ENCODE peak calls at places on chromosomes 7 and 10, in four cellular contexts. One of them, this sample, is unnamed.

GRCh38 chr7:137903382-137904169 is 56.8 kb upstream of the DGKI start:
- DNase-seq in progenitor cell of endocrine pancreas: peak
- DNase-seq in psoas muscle: peak
- DNase-seq in brain microvascular endothelial cell: peak
- DNase-seq in this sample: peak

GRCh38 chr7:16063241-16063640 is 358.1 kb downstream of the CRPPA start:
- DNase-seq in progenitor cell of endocrine pancreas: no peak
- DNase-seq in psoas muscle: no peak
- DNase-seq in brain microvascular endothelial cell: no peak
- DNase-seq in this sample: no peak

GRCh38 chr7:74302745-74303221 is 13.6 kb downstream of the CLIP2 start:
- DNase-seq in progenitor cell of endocrine pancreas: no peak
- DNase-seq in psoas muscle: no peak
- DNase-seq in brain microvascular endothelial cell: no peak
- DNase-seq in this sample: no peak

GRCh38 chr10:7210516-7210915 is 200.3 kb downstream of the SFMBT2 start:
- DNase-seq in progenitor cell of endocrine pancreas: no peak
- DNase-seq in psoas muscle: no peak
- DNase-seq in brain microvascular endothelial cell: no peak
- DNase-seq in this sample: no peak

GRCh38 chr7:82740246-82740848 is 296.8 kb upstream of the CACNA2D1 start:
- DNase-seq in progenitor cell of endocrine pancreas: peak
- DNase-seq in psoas muscle: no peak
- DNase-seq in brain microvascular endothelial cell: peak
- DNase-seq in this sample: peak

GRCh38 chr10:33412261-33413092 is 78.0 kb upstream of the NRP1 start:
- DNase-seq in progenitor cell of endocrine pancreas: no peak
- DNase-seq in psoas muscle: peak
- DNase-seq in brain microvascular endothelial cell: peak
- DNase-seq in this sample: no peak

GRCh38 chr7:48424731-48425130 is 253.5 kb downstream of the ABCA13 start:
- DNase-seq in progenitor cell of endocrine pancreas: no peak
- DNase-seq in psoas muscle: no peak
- DNase-seq in brain microvascular endothelial cell: peak
- DNase-seq in this sample: no peak

GRCh38 chr7:80611779-80612178 is 26.7 kb upstream of the CD36 start:
- DNase-seq in progenitor cell of endocrine pancreas: no peak
- DNase-seq in psoas muscle: peak
- DNase-seq in brain microvascular endothelial cell: peak
- DNase-seq in this sample: no peak

GRCh38 chr7:105837765-105838241 is 38.6 kb downstream of the ATXN7L1 start:
- DNase-seq in progenitor cell of endocrine pancreas: no peak
- DNase-seq in psoas muscle: no peak
- DNase-seq in brain microvascular endothelial cell: no peak
- DNase-seq in this sample: peak

GRCh38 chr10:68096913-68097509 is 12.3 kb upstream of the MYPN start:
- DNase-seq in progenitor cell of endocrine pancreas: no peak
- DNase-seq in psoas muscle: peak
- DNase-seq in brain microvascular endothelial cell: peak
- DNase-seq in this sample: no peak

GRCh38 chr10:74947781-74948401 is 121.5 kb downstream of the KAT6B start:
- DNase-seq in progenitor cell of endocrine pancreas: no peak
- DNase-seq in psoas muscle: no peak
- DNase-seq in brain microvascular endothelial cell: no peak
- DNase-seq in this sample: no peak

GRCh38 chr7:99997545-99998137 is 17.8 kb upstream of the ZKSCAN1 start:
- DNase-seq in progenitor cell of endocrine pancreas: no peak
- DNase-seq in psoas muscle: peak
- DNase-seq in brain microvascular endothelial cell: no peak
- DNase-seq in this sample: no peak

GRCh38 chr7:38335123-38335489 is 61.7 kb upstream of the TARP start:
- DNase-seq in progenitor cell of endocrine pancreas: no peak
- DNase-seq in psoas muscle: no peak
- DNase-seq in brain microvascular endothelial cell: no peak
- DNase-seq in this sample: no peak

GRCh38 chr7:147992698-147993097 is 597.9 kb upstream of the C7orf33 start:
- DNase-seq in progenitor cell of endocrine pancreas: no peak
- DNase-seq in psoas muscle: no peak
- DNase-seq in brain microvascular endothelial cell: no peak
- DNase-seq in this sample: no peak

GRCh38 chr10:488933-489215 is 200.6 kb downstream of the DIP2C start:
- DNase-seq in progenitor cell of endocrine pancreas: no peak
- DNase-seq in psoas muscle: no peak
- DNase-seq in brain microvascular endothelial cell: no peak
- DNase-seq in this sample: no peak

GRCh38 chr7:1769286-1770200 is 99.5 kb downstream of the ELFN1 start:
- DNase-seq in progenitor cell of endocrine pancreas: no peak
- DNase-seq in psoas muscle: no peak
- DNase-seq in brain microvascular endothelial cell: no peak
- DNase-seq in this sample: no peak

GRCh38 chr7:1225462-1226154 is 7.1 kb upstream of the UNCX start:
- DNase-seq in progenitor cell of endocrine pancreas: no peak
- DNase-seq in psoas muscle: no peak
- DNase-seq in brain microvascular endothelial cell: no peak
- DNase-seq in this sample: no peak

GRCh38 chr7:92135100-92135429 is 788 bp upstream of the CYP51A1 start:
- DNase-seq in progenitor cell of endocrine pancreas: no peak
- DNase-seq in psoas muscle: no peak
- DNase-seq in brain microvascular endothelial cell: peak
- DNase-seq in this sample: no peak
- TF ChIP-seq CTCF in progenitor cell of endocrine pancreas: no peak
- TF ChIP-seq CTCF in psoas muscle: no peak
- TF ChIP-seq CTCF in brain microvascular endothelial cell: no peak
- TF ChIP-seq CTCF in this sample: no peak

DNA sequence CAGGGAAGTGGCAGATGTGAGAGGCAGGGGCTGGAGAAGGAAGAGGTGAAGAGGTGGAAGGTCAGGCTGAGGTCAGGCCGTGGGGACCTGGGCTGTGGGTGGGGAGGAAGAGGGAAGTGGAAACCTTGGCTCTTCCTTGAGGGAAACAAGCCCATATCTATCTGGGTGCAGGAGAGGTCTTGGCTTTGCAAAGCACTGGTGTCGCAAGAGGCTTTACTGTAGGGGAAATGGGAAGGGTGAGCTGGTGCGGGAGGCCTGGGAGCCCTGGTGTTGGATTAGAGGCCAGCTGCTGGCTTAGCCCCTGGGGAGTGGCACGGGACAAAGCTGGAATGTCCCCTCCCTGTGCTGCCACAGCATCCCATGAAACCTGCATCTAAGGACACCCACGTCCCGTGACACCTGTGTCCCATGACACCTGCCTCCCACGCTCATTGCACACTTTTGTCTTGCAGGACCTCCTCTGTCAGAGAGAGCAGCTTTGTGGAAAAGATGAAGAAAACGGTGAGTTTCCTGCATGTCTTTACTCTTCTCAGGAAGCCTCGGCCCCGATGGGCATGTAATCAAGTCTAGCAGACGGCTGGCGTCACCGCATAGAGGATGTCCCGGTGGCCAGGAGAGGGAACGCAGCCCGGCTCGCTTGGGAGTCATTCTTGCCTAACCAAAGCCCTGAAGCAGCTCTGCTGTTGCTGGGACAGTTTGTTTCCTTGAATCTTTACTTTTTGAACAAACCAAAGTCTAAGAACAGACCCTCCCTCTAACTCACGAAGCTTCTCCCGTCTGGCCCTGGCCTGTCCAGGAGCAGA is 22.2 kb downstream of the TMEM120A start:
- DNase-seq in progenitor cell of endocrine pancreas: no peak
- DNase-seq in psoas muscle: peak
- DNase-seq in brain microvascular endothelial cell: no peak
- DNase-seq in this sample: no peak
- TF ChIP-seq CTCF in progenitor cell of endocrine pancreas: peak
- TF ChIP-seq CTCF in psoas muscle: peak
- TF ChIP-seq CTCF in brain microvascular endothelial cell: peak
- TF ChIP-seq CTCF in this sample: peak

DNA sequence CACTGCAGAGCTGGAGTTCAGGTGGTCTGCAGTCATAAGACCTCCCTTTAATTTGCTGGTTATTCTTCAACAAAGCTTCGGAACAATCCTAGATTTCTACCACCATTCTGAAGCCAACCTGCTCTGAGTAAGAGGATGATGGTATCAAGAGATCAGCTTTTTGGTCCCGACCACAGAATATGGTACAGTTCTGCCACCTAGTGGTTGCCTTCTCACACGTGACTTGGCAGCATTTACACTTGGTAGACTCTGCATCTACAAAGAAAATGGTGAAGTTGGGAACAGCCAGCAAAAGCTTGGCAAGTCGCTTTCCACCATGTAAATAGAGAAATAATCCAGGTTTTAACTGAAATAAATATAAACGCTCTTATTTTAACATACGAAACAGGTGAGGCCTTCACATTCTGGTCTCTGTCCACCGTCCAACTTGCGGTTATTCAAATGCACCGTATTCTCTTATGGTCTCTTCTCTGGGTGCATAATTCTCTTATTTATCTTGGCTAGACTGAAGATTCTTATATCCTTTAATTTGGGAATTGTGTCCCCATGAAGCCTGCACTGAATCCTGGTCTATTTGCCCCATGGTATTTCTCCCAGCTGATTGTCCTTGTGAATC is 173.9 kb upstream of the GRM3 start:
- DNase-seq in progenitor cell of endocrine pancreas: peak
- DNase-seq in psoas muscle: no peak
- DNase-seq in brain microvascular endothelial cell: peak
- DNase-seq in this sample: peak
- TF ChIP-seq CTCF in progenitor cell of endocrine pancreas: peak
- TF ChIP-seq CTCF in psoas muscle: peak
- TF ChIP-seq CTCF in brain microvascular endothelial cell: peak
- TF ChIP-seq CTCF in this sample: peak

GRCh38 chr7:3087243-3087642 is 43.6 kb upstream of the CARD11 start:
- DNase-seq in progenitor cell of endocrine pancreas: no peak
- DNase-seq in psoas muscle: no peak
- DNase-seq in brain microvascular endothelial cell: peak
- DNase-seq in this sample: no peak

GRCh38 chr7:3095046-3095445 is 51.4 kb upstream of the CARD11 start:
- DNase-seq in progenitor cell of endocrine pancreas: no peak
- DNase-seq in psoas muscle: no peak
- DNase-seq in brain microvascular endothelial cell: no peak
- DNase-seq in this sample: no peak

GRCh38 chr7:3091631-3092030 is 48.0 kb upstream of the CARD11 start:
- DNase-seq in progenitor cell of endocrine pancreas: no peak
- DNase-seq in psoas muscle: no peak
- DNase-seq in brain microvascular endothelial cell: no peak
- DNase-seq in this sample: no peak

GRCh38 chr7:3092468-3092867 is 48.8 kb upstream of the CARD11 start:
- DNase-seq in progenitor cell of endocrine pancreas: no peak
- DNase-seq in psoas muscle: peak
- DNase-seq in brain microvascular endothelial cell: peak
- DNase-seq in this sample: no peak

DNA sequence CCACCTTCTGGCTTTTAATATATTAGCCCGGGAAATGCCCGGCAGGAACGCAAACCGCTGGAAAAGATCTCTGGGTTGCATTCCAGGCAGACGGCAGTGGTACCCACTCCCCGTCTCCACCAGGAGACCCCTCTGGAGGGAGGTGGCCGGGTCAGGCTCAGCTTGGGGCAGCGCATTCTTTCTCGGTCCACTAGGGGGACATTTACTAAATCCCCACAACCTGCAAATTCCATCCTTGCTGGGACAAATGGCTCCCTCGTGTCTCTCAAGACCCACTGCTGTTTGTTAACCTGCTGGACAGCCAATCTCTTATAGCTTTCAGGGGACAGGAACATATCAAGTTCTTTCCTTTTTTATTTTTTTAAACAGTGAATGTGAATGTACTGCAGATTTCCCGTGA is 45.8 kb upstream of the CARD11 start:
- DNase-seq in progenitor cell of endocrine pancreas: peak
- DNase-seq in psoas muscle: no peak
- DNase-seq in brain microvascular endothelial cell: peak
- DNase-seq in this sample: peak
- TF ChIP-seq CTCF in progenitor cell of endocrine pancreas: peak
- TF ChIP-seq CTCF in psoas muscle: no peak
- TF ChIP-seq CTCF in brain microvascular endothelial cell: peak
- TF ChIP-seq CTCF in this sample: peak

GRCh38 chr7:40231796-40232195 is 97.0 kb downstream of the SUGCT start:
- DNase-seq in progenitor cell of endocrine pancreas: no peak
- DNase-seq in psoas muscle: no peak
- DNase-seq in brain microvascular endothelial cell: no peak
- DNase-seq in this sample: no peak
- TF ChIP-seq CTCF in progenitor cell of endocrine pancreas: no peak
- TF ChIP-seq CTCF in psoas muscle: no peak
- TF ChIP-seq CTCF in brain microvascular endothelial cell: no peak
- TF ChIP-seq CTCF in this sample: no peak

GRCh38 chr7:70171369-70171768 is 573.1 kb downstream of the AUTS2 start:
- DNase-seq in progenitor cell of endocrine pancreas: no peak
- DNase-seq in psoas muscle: no peak
- DNase-seq in brain microvascular endothelial cell: no peak
- DNase-seq in this sample: no peak

GRCh38 chr7:70165477-70166170 is 567.3 kb downstream of the AUTS2 start:
- DNase-seq in progenitor cell of endocrine pancreas: no peak
- DNase-seq in psoas muscle: no peak
- DNase-seq in brain microvascular endothelial cell: no peak
- DNase-seq in this sample: no peak
- TF ChIP-seq CTCF in progenitor cell of endocrine pancreas: no peak
- TF ChIP-seq CTCF in psoas muscle: no peak
- TF ChIP-seq CTCF in brain microvascular endothelial cell: no peak
- TF ChIP-seq CTCF in this sample: no peak

DNA sequence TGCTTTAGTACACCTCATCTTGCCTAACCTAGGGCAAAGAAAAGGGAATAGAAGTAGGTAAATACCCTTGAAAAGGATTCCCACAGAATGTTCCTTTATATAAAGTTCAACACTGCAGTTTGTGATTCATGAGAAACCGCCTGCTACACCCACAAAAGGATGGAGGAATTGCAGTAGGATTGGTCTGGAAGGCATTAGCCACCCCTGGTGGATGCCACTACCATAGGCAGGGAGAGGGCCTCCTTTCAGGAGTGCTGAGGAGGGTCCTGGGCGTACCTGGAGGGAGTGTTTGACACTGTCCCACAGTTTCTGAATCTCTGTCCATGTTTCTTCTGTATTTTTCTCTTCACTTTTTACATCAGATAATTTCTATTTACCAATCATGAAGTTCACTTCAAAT is 221.8 kb upstream of the TMEM72 start:
- DNase-seq in progenitor cell of endocrine pancreas: no peak
- DNase-seq in psoas muscle: no peak
- DNase-seq in brain microvascular endothelial cell: no peak
- DNase-seq in this sample: no peak
- TF ChIP-seq CTCF in progenitor cell of endocrine pancreas: peak
- TF ChIP-seq CTCF in psoas muscle: no peak
- TF ChIP-seq CTCF in brain microvascular endothelial cell: peak
- TF ChIP-seq CTCF in this sample: no peak